ENCODE peak calls at places on chromosomes 13 and 19, in ten cellular contexts. G is activated naive CD4-positive, alpha-beta T cell; Q is amniotic stem cell; O is A549; D is cardiac septum; B is RWPE1; Y is NCI-H1417; P is EL; N is left cardiac atrium; Z is breast epithelium. T is an unnamed sample.

GRCh38 chr13:40271931-40272775 is 394.3 kb downstream of the FOXO1 start:
- DNase-seq in D (no peak), O (peak), P (peak), N (peak), Y (peak), B (peak), G (no peak), Z (peak), Q (no peak), T (no peak)

GRCh38 chr13:19959831-19960672 is 1.5 kb downstream of the ZMYM2 start:
- DNase-seq in Q (peak), B (peak), O (peak), G (peak), P (peak), Y (peak), N (peak), D (peak), Z (peak), T (peak)

GRCh38 chr19:40223135-40223822 is 3.2 kb downstream of the CCNP start:
- DNase-seq in D (no peak), Q (no peak), P (no peak), Y (no peak), O (no peak), Z (no peak), N (no peak), G (no peak), B (no peak), T (no peak)

GRCh38 chr13:74074723-74075122 is 59.5 kb downstream of the KLF12 start:
- DNase-seq in B (peak), G (no peak), Y (no peak), P (peak), D (no peak), Q (no peak), N (no peak), Z (no peak), O (no peak), T (no peak)

GRCh38 chr13:50780201-50781015 is 63.1 kb downstream of the DLEU7 start:
- DNase-seq in G (no peak), Y (no peak), D (no peak), Z (no peak), B (no peak), O (no peak), N (no peak), P (no peak), Q (no peak), T (no peak)

GRCh38 chr13:105329359-105329758 is 1206.1 kb downstream of the EFNB2 start:
- DNase-seq in B (no peak), D (no peak), G (no peak), Y (no peak), N (no peak), Z (no peak), P (no peak), O (no peak), Q (no peak), T (no peak)

GRCh38 chr19:39411006-39411831 is 1.2 kb upstream of the PLEKHG2 start:
- DNase-seq in N (peak), O (peak), D (no peak), Y (no peak), Z (peak), G (no peak), P (no peak), Q (no peak), B (no peak), T (no peak)

GRCh38 chr13:44734204-44734707 is 158.1 kb upstream of the TSC22D1 start:
- DNase-seq in Z (peak), N (no peak), D (peak), Q (peak), B (no peak), O (no peak), Y (no peak), G (no peak), P (peak), T (no peak)